ENCODE peak calls at places on chromosomes 4 and X, in six cellular contexts. One of them, this sample, is unnamed. For H3K4me1, the result is how much of the 10 kb centered on the place peaks cover.

GRCh38 chr4:151783867-151784266 is 23.1 kb upstream of the GATB start:
- DNase-seq in spleen: no peak
- DNase-seq in lung: no peak
- DNase-seq in OCI-LY7: no peak
- DNase-seq in body of pancreas: no peak
- DNase-seq in transverse colon: no peak
- DNase-seq in this sample: no peak

GRCh38 chrX:55450259-55450658 is 1.7 kb upstream of the MAGEH1 start:
- DNase-seq in spleen: no peak
- DNase-seq in lung: no peak
- DNase-seq in OCI-LY7: no peak
- DNase-seq in body of pancreas: no peak
- DNase-seq in transverse colon: no peak
- DNase-seq in this sample: no peak

GRCh38 chr4:78659264-78659663 is 107.7 kb downstream of the ANXA3 start:
- DNase-seq in spleen: no peak
- DNase-seq in lung: no peak
- DNase-seq in OCI-LY7: no peak
- DNase-seq in body of pancreas: no peak
- DNase-seq in transverse colon: no peak
- DNase-seq in this sample: no peak

GRCh38 chr4:13892739-13893105 is 265.2 kb upstream of the BOD1L1 start:
- DNase-seq in spleen: no peak
- DNase-seq in lung: no peak
- DNase-seq in OCI-LY7: no peak
- DNase-seq in body of pancreas: no peak
- DNase-seq in transverse colon: no peak
- DNase-seq in this sample: no peak

GRCh38 chrX:103797691-103798090 is 21.1 kb downstream of the PLP1 start:
- DNase-seq in spleen: no peak
- DNase-seq in lung: no peak
- DNase-seq in OCI-LY7: no peak
- DNase-seq in body of pancreas: no peak
- DNase-seq in transverse colon: no peak
- DNase-seq in this sample: no peak

GRCh38 chr4:181701219-181701618 is 542.0 kb upstream of the TENM3 start:
- DNase-seq in spleen: no peak
- DNase-seq in lung: no peak
- DNase-seq in OCI-LY7: no peak
- DNase-seq in body of pancreas: no peak
- DNase-seq in transverse colon: no peak
- DNase-seq in this sample: no peak

GRCh38 chr4:80990851-80991250 is 39.7 kb upstream of the BMP3 start:
- DNase-seq in spleen: no peak
- DNase-seq in lung: no peak
- DNase-seq in OCI-LY7: peak
- DNase-seq in body of pancreas: no peak
- DNase-seq in transverse colon: no peak
- DNase-seq in this sample: no peak

GRCh38 chr4:147731611-147732515 is at the start of gene ARHGAP10:
- DNase-seq in spleen: peak
- DNase-seq in lung: peak
- DNase-seq in OCI-LY7: no peak
- DNase-seq in body of pancreas: peak
- DNase-seq in transverse colon: peak
- DNase-seq in this sample: peak

GRCh38 chr4:98932539-98932938 is 3.6 kb upstream of the EIF4E start:
- DNase-seq in spleen: no peak
- DNase-seq in lung: no peak
- DNase-seq in OCI-LY7: no peak
- DNase-seq in body of pancreas: no peak
- DNase-seq in transverse colon: no peak
- DNase-seq in this sample: no peak

GRCh38 chrX:87975365-87975764 is 457.8 kb downstream of the KLHL4 start:
- DNase-seq in spleen: no peak
- DNase-seq in lung: no peak
- DNase-seq in OCI-LY7: no peak
- DNase-seq in body of pancreas: no peak
- DNase-seq in transverse colon: no peak
- DNase-seq in this sample: no peak

GRCh38 chr4:152943673-152944072 is 7.5 kb downstream of the FHDC1 start:
- DNase-seq in spleen: no peak
- DNase-seq in lung: no peak
- DNase-seq in OCI-LY7: no peak
- DNase-seq in body of pancreas: peak
- DNase-seq in transverse colon: no peak
- DNase-seq in this sample: no peak

GRCh38 chrX:151505796-151506195 is 57.7 kb upstream of the PASD1 start:
- DNase-seq in spleen: no peak
- DNase-seq in lung: no peak
- DNase-seq in OCI-LY7: peak
- DNase-seq in body of pancreas: no peak
- DNase-seq in transverse colon: no peak
- DNase-seq in this sample: no peak

GRCh38 chr4:68249434-68249833 is 3.9 kb upstream of the TMPRSS11B start:
- DNase-seq in spleen: no peak
- DNase-seq in lung: no peak
- DNase-seq in OCI-LY7: no peak
- DNase-seq in body of pancreas: no peak
- DNase-seq in transverse colon: no peak
- DNase-seq in this sample: no peak

GRCh38 chr4:48668254-48669017 is 111.6 kb downstream of the FRYL start:
- DNase-seq in spleen: no peak
- DNase-seq in lung: no peak
- DNase-seq in OCI-LY7: no peak
- DNase-seq in body of pancreas: no peak
- DNase-seq in transverse colon: no peak
- DNase-seq in this sample: no peak

GRCh38 chr4:52983563-52984303 is 121.6 kb downstream of the RASL11B start:
- DNase-seq in spleen: no peak
- DNase-seq in lung: no peak
- DNase-seq in OCI-LY7: peak
- DNase-seq in body of pancreas: peak
- DNase-seq in transverse colon: no peak
- DNase-seq in this sample: no peak

GRCh38 chrX:13646154-13646549 is 6.8 kb upstream of the TCEANC start:
- DNase-seq in spleen: no peak
- DNase-seq in lung: peak
- DNase-seq in OCI-LY7: peak
- DNase-seq in body of pancreas: peak
- DNase-seq in transverse colon: peak
- DNase-seq in this sample: peak

GRCh38 chrX:68433981-68434299 is 645 bp upstream of the OPHN1 start:
- DNase-seq in spleen: no peak
- DNase-seq in lung: no peak
- DNase-seq in OCI-LY7: no peak
- DNase-seq in body of pancreas: no peak
- DNase-seq in transverse colon: no peak
- DNase-seq in this sample: no peak

GRCh38 chrX:48490661-48491060 is 14.7 kb downstream of the FTSJ1 start:
- DNase-seq in spleen: no peak
- DNase-seq in lung: no peak
- DNase-seq in OCI-LY7: no peak
- DNase-seq in body of pancreas: no peak
- DNase-seq in transverse colon: no peak
- DNase-seq in this sample: peak

GRCh38 chr4:14910411-14910810 is 91.9 kb upstream of the CPEB2 start:
- DNase-seq in spleen: no peak
- DNase-seq in lung: peak
- DNase-seq in OCI-LY7: no peak
- DNase-seq in body of pancreas: no peak
- DNase-seq in transverse colon: no peak
- DNase-seq in this sample: no peak

GRCh38 chr4:161883157-161883556 is 280.6 kb downstream of the FSTL5 start:
- DNase-seq in spleen: no peak
- DNase-seq in lung: no peak
- DNase-seq in OCI-LY7: no peak
- DNase-seq in body of pancreas: no peak
- DNase-seq in transverse colon: no peak
- DNase-seq in this sample: no peak

GRCh38 chrX:149274516-149275105 is 230.5 kb downstream of the IDS start:
- DNase-seq in spleen: no peak
- DNase-seq in lung: no peak
- DNase-seq in OCI-LY7: no peak
- DNase-seq in body of pancreas: no peak
- DNase-seq in transverse colon: no peak
- DNase-seq in this sample: no peak

GRCh38 chr4:184953421-184953820 is 64.9 kb upstream of the HELT start:
- DNase-seq in spleen: no peak
- DNase-seq in lung: no peak
- DNase-seq in OCI-LY7: no peak
- DNase-seq in body of pancreas: no peak
- DNase-seq in transverse colon: no peak
- DNase-seq in this sample: peak

GRCh38 chrX:17375361-17375630 is 296 bp downstream of the NHS start:
- DNase-seq in spleen: no peak
- DNase-seq in lung: no peak
- DNase-seq in OCI-LY7: no peak
- DNase-seq in body of pancreas: no peak
- DNase-seq in transverse colon: no peak
- DNase-seq in this sample: no peak

GRCh38 chrX:28312965-28313364 is 274.3 kb upstream of the IL1RAPL1 start:
- DNase-seq in spleen: no peak
- DNase-seq in lung: no peak
- DNase-seq in OCI-LY7: no peak
- DNase-seq in body of pancreas: no peak
- DNase-seq in transverse colon: no peak
- DNase-seq in this sample: no peak
- H3K27ac ChIP-seq in spleen: no peak
- H3K27ac ChIP-seq in lung: no peak
- H3K27ac ChIP-seq in OCI-LY7: no peak
- H3K27ac ChIP-seq in body of pancreas: no peak
- H3K27ac ChIP-seq in transverse colon: no peak
- H3K27ac ChIP-seq in this sample: no peak

GRCh38 chr4:10529256-10529890 is 72.1 kb upstream of the ZNF518B start:
- DNase-seq in spleen: no peak
- DNase-seq in lung: no peak
- DNase-seq in OCI-LY7: no peak
- DNase-seq in body of pancreas: no peak
- DNase-seq in transverse colon: no peak
- DNase-seq in this sample: no peak

GRCh38 chr4:10529891-10530786 is 72.9 kb upstream of the ZNF518B start:
- DNase-seq in spleen: no peak
- DNase-seq in lung: no peak
- DNase-seq in OCI-LY7: no peak
- DNase-seq in body of pancreas: no peak
- DNase-seq in transverse colon: no peak
- DNase-seq in this sample: no peak

GRCh38 chr4:10527438-10527837 is 70.2 kb upstream of the ZNF518B start:
- DNase-seq in spleen: no peak
- DNase-seq in lung: no peak
- DNase-seq in OCI-LY7: no peak
- DNase-seq in body of pancreas: no peak
- DNase-seq in transverse colon: no peak
- DNase-seq in this sample: no peak

GRCh38 chr4:10524196-10524833 is 67.1 kb upstream of the ZNF518B start:
- DNase-seq in spleen: no peak
- DNase-seq in lung: no peak
- DNase-seq in OCI-LY7: no peak
- DNase-seq in body of pancreas: no peak
- DNase-seq in transverse colon: no peak
- DNase-seq in this sample: no peak

DNA sequence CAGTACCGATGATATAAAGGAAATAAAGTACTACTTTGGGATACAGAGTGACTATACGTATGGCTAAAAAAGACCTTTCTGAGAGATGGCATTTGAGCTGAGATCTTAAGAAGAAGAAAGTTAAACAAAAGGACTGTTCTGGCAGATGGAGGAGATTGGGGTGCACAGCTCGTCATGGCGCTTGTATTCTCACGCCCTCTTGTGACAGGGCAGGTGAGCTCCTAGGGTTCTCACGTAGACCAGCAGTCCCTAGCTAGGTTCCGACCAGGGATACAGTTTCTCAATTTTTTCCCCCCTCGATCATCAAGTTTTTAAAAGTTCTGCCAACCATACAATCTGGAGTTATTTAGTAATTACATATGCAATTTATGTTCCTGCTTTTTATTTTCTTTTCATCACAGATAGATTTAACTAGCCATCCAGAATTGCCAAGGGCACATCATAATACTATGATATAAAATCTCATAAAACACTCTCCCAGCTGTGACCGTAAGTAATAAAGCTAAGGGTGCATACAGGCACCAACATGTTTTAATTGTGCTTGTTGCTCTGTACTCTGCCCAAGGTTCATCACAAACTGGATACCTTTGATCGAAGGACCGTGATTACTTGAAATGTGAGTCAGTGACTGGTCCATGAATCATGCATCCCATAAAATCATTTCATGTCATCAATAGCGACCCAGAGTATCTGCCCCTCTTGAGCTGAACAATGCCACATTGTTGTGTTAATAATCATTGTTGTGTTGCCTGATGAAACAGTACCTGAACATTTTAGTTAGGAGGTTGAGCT is 69.4 kb upstream of the ZNF518B start:
- DNase-seq in spleen: no peak
- DNase-seq in lung: no peak
- DNase-seq in OCI-LY7: no peak
- DNase-seq in body of pancreas: no peak
- DNase-seq in transverse colon: no peak
- DNase-seq in this sample: no peak
- H3K4me1 ChIP-seq in spleen: under half
- H3K4me1 ChIP-seq in lung: under half
- H3K4me1 ChIP-seq in OCI-LY7: under half
- H3K4me1 ChIP-seq in body of pancreas: under half
- H3K4me1 ChIP-seq in transverse colon: under half
- H3K4me1 ChIP-seq in this sample: under half

DNA sequence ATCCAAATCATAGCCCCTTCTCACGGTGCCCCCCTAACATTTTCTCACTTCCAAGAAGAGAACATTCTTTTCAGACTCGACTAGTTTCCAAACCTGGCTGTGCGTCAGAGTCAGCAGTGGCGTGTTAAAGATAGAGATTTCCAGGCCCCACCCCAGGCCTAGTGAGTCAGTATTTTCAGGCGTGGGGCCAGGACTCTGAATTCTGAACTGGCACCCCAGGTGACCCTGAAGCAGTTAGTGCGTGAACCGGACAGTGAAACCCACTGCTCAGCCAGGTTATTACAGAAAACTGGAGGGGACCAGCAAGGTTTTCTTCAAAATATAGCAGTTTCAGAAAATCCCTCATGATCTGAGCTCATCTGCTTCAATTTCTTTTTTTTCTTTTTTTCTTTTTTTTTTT is 35.0 kb upstream of the BCOR start:
- DNase-seq in spleen: no peak
- DNase-seq in lung: peak
- DNase-seq in OCI-LY7: no peak
- DNase-seq in body of pancreas: peak
- DNase-seq in transverse colon: peak
- DNase-seq in this sample: peak
- H3K27ac ChIP-seq in spleen: no peak
- H3K27ac ChIP-seq in lung: peak
- H3K27ac ChIP-seq in OCI-LY7: no peak
- H3K27ac ChIP-seq in body of pancreas: peak
- H3K27ac ChIP-seq in transverse colon: peak
- H3K27ac ChIP-seq in this sample: peak

DNA sequence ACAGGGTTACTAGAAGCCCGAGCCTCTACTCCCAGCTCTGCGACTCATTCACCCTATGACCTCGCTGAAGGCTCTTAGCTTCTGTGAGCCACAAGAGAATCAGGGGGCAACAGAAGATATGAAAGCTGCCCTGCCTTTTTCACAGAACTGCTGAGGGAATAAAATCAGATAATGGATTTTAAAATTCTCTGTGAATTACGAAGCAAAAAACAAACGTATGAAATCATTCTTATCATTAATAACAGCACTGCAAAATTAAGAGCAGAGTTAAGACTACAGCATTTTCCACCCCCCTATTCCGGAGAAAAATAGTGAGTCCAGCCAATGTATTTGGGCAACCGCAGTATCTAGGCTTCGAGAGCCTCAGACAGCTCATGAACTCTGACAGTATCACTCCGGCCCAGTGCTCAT is 33.5 kb downstream of the AFAP1 start:
- DNase-seq in spleen: no peak
- DNase-seq in lung: no peak
- DNase-seq in OCI-LY7: no peak
- DNase-seq in body of pancreas: no peak
- DNase-seq in transverse colon: no peak
- DNase-seq in this sample: no peak
- H3K4me1 ChIP-seq in spleen: under half
- H3K4me1 ChIP-seq in lung: under half
- H3K4me1 ChIP-seq in OCI-LY7: under half
- H3K4me1 ChIP-seq in body of pancreas: under half
- H3K4me1 ChIP-seq in transverse colon: under half
- H3K4me1 ChIP-seq in this sample: under half

This sample was measured in aorta.